ENCODE peak calls at places on chromosomes 6 and 20, in eight cellular contexts. W, K, S, Z, E, I, U and O are unnamed samples.
A peak's percentile ranks its signal among the peaks of the same experiment; 100 is the strongest.

GRCh38 chr20:23658336-23658735 is 20.6 kb upstream of the CST3 start:
- DNase-seq in U (no peak), S (no peak), Z (no peak), W (peak; percentile 25), E (no peak), I (no peak), K (peak; percentile 33), O (no peak)

GRCh38 chr20:45983279-45983743 is 11.3 kb upstream of the ZNF335 start:
- DNase-seq in U (peak; percentile 38), K (no peak), Z (no peak), S (no peak), W (no peak), E (no peak), I (no peak), O (no peak)

GRCh38 chr6:33251390-33252012 is 20.2 kb downstream of the VPS52 start:
- DNase-seq in E (no peak), Z (no peak), U (peak; percentile 74), S (no peak), K (no peak), W (peak; percentile 12), I (no peak), O (no peak)

GRCh38 chr20:48184229-48184628 is 398.9 kb upstream of the SULF2 start:
- DNase-seq in S (no peak), I (no peak), Z (no peak), W (no peak), E (no peak), U (no peak), K (no peak), O (no peak)

GRCh38 chr6:11213305-11214106 is 19.0 kb downstream of the NEDD9 start:
- DNase-seq in S (no peak), K (peak; percentile 56), I (no peak), Z (no peak), U (no peak), E (no peak), W (peak; percentile 59), O (no peak)

GRCh38 chr6:1175877-1176276 is 136.0 kb upstream of the FOXQ1 start:
- DNase-seq in E (no peak), K (no peak), Z (no peak), I (no peak), U (no peak), W (no peak), S (no peak), O (no peak)

GRCh38 chr20:32763202-32763999 is 1.2 kb downstream of the DNMT3B start:
- DNase-seq in W (no peak), E (peak; percentile 76), U (no peak), Z (no peak), S (peak; percentile 27), K (no peak), I (no peak), O (no peak)

GRCh38 chr6:155108070-155108815 is 113.1 kb downstream of the TIAM2 start:
- DNase-seq in K (no peak), U (no peak), E (no peak), I (peak; percentile 45), Z (no peak), W (no peak), S (no peak), O (no peak)

GRCh38 chr20:57043669-57044268 is 222.7 kb downstream of the BMP7 start:
- DNase-seq in I (no peak), W (no peak), K (no peak), Z (no peak), S (no peak), U (no peak), E (no peak), O (no peak)

GRCh38 chr6:25659633-25660368 is 7.8 kb downstream of the SCGN start:
- DNase-seq in S (no peak), I (peak; percentile 92), K (no peak), U (no peak), W (no peak), Z (no peak), E (peak; percentile 88), O (no peak)

GRCh38 chr20:60400567-60400966 is 442.3 kb downstream of the CDH26 start:
- DNase-seq in K (no peak), E (no peak), U (no peak), W (no peak), Z (no peak), S (no peak), I (no peak), O (no peak)

GRCh38 chr6:20630617-20631448 is 96.6 kb downstream of the CDKAL1 start:
- DNase-seq in S (no peak), E (peak; percentile 68), W (no peak), K (no peak), I (no peak), Z (peak; percentile 27), U (peak; percentile 30), O (no peak)

GRCh38 chr6:6220718-6221117 is 99.7 kb downstream of the F13A1 start:
- DNase-seq in Z (no peak), W (no peak), I (peak; percentile 38), U (peak; percentile 5), K (no peak), S (no peak), E (no peak), O (no peak)